ENCODE peak calls at places on chromosomes 5 and 9, in four cellular contexts. O is stimulated activated CD8-positive, alpha-beta memory T cell treated with anti-CD3 and anti-CD28 coated beads, Interleukin-4, amount 100 ng/mL, for 4 hours; V is T-cell; L is cardiac muscle cell. F is an unnamed sample.

GRCh38 chr5:95583992-95584391 is 29.1 kb downstream of the ARSK start:
- DNase-seq in O (no peak), V (no peak), L (no peak), F (no peak)

GRCh38 chr9:98880311-98881015 is 63.2 kb upstream of the COL15A1 start:
- DNase-seq in O (no peak), V (no peak), L (no peak), F (no peak)

GRCh38 chr9:3191715-3192114 is 334.1 kb downstream of the RFX3 start:
- DNase-seq in O (no peak), V (no peak), L (no peak), F (no peak)

GRCh38 chr9:136437839-136438547 is 1.7 kb downstream of the INPP5E start:
- DNase-seq in O (no peak), V (no peak), L (no peak), F (no peak)

GRCh38 chr5:116410345-116410890 is 164.2 kb downstream of the SEMA6A start:
- DNase-seq in O (no peak), V (no peak), L (no peak), F (no peak)

GRCh38 chr5:108747111-108748009 is at the start of gene FER:
- DNase-seq in O (no peak), V (peak; percentile 47), L (peak; percentile 90), F (no peak)

GRCh38 chr9:30280229-30280900 is 2104.1 kb upstream of the ACO1 start:
- DNase-seq in O (no peak), V (no peak), L (no peak), F (no peak)

GRCh38 chr5:114101153-114101552 is 260.7 kb upstream of the KCNN2 start:
- DNase-seq in O (no peak), V (no peak), L (peak; percentile 67), F (no peak)

GRCh38 chr5:123880875-123881274 is 368.9 kb downstream of the CSNK1G3 start:
- DNase-seq in O (no peak), V (no peak), L (no peak), F (no peak)

GRCh38 chr5:14998494-14998893 is 126.9 kb upstream of the ANKH start:
- DNase-seq in O (no peak), V (no peak), L (no peak), F (no peak)

GRCh38 chr5:151556808-151557207 is 34.3 kb downstream of the FAT2 start:
- DNase-seq in O (no peak), V (no peak), L (no peak), F (no peak)

GRCh38 chr5:36017004-36017403 is 25.8 kb upstream of the UGT3A1 start:
- DNase-seq in O (no peak), V (no peak), L (no peak), F (no peak)

GRCh38 chr5:122311888-122312669 is at the start of gene SNCAIP:
- DNase-seq in O (no peak), V (no peak), L (peak; percentile 59), F (no peak)

GRCh38 chr9:3954950-3955670 is 344.8 kb downstream of the GLIS3 start:
- DNase-seq in O (no peak), V (no peak), L (peak; percentile 61), F (no peak)

GRCh38 chr5:45521067-45521466 is 175.1 kb downstream of the HCN1 start:
- DNase-seq in O (no peak), V (no peak), L (peak; percentile 6), F (no peak)

GRCh38 chr9:98805506-98806272 is 1.8 kb upstream of the GALNT12 start:
- DNase-seq in O (no peak), V (no peak), L (peak; percentile 91), F (no peak)

GRCh38 chr5:78594946-78595921 is 53.3 kb downstream of the LHFPL2 start:
- DNase-seq in O (no peak), V (no peak), L (peak; percentile 98), F (no peak)

GRCh38 chr5:22473865-22474264 is 379.3 kb downstream of the CDH12 start:
- DNase-seq in O (no peak), V (no peak), L (no peak), F (no peak)

GRCh38 chr9:6680797-6681146 is 35.2 kb upstream of the GLDC start:
- DNase-seq in O (peak; percentile 43), V (peak; percentile 44), L (no peak), F (no peak)

GRCh38 chr9:71620806-71621205 is 147.5 kb downstream of the CEMIP2 start:
- DNase-seq in O (no peak), V (no peak), L (no peak), F (no peak)

GRCh38 chr5:167720676-167721260 is 570.7 kb upstream of the WWC1 start:
- DNase-seq in O (no peak), V (no peak), L (no peak), F (no peak)

GRCh38 chr5:9653811-9654210 is 23.7 kb upstream of the TAS2R1 start:
- DNase-seq in O (no peak), V (no peak), L (peak; percentile 92), F (no peak)

GRCh38 chr5:142007237-142007544 is 5.6 kb downstream of the GNPDA1 start:
- DNase-seq in O (no peak), V (no peak), L (no peak), F (no peak)

GRCh38 chr9:4048441-4048840 is 251.4 kb downstream of the GLIS3 start:
- DNase-seq in O (no peak), V (no peak), L (peak; percentile 58), F (no peak)

GRCh38 chr5:180799902-180800801 is 2.5 kb downstream of the MGAT1 start:
- DNase-seq in O (no peak), V (no peak), L (peak; percentile 53), F (no peak)

GRCh38 chr9:93884808-93885207 is 70.3 kb downstream of the BARX1 start:
- DNase-seq in O (no peak), V (no peak), L (no peak), F (no peak)

GRCh38 chr9:133058051-133058450 is 3.7 kb upstream of the CEL start:
- DNase-seq in O (no peak), V (no peak), L (no peak), F (no peak)

GRCh38 chr5:5331838-5332237 is 90.6 kb upstream of the ICE1 start:
- DNase-seq in O (no peak), V (no peak), L (no peak), F (no peak)

GRCh38 chr5:95731571-95732554 is 727 bp downstream of the RHOBTB3 start:
- DNase-seq in O (no peak), V (peak; percentile 22), L (peak; percentile 56), F (no peak)

GRCh38 chr9:20494035-20494434 is 128.3 kb downstream of the MLLT3 start:
- DNase-seq in O (no peak), V (no peak), L (no peak), F (no peak)

GRCh38 chr5:20276959-20277263 is 288.9 kb upstream of the CDH18 start:
- DNase-seq in O (no peak), V (no peak), L (no peak), F (no peak)

F was measured in esophagus squamous epithelium.